ENCODE peak calls at places on chromosomes 6 and 20, in eight cellular contexts. One of them, this sample, is unnamed.

GRCh38 chr6:140572867-140573266 is 1198.4 kb upstream of the CITED2 start:
- DNase-seq in H1: no peak
- DNase-seq in lower lobe of right lung: no peak
- DNase-seq in dorsolateral prefrontal cortex: no peak
- DNase-seq in IMR-90: no peak
- DNase-seq in fibroblast of lung: no peak
- DNase-seq in GM12878: no peak
- DNase-seq in uterus: no peak
- DNase-seq in this sample: no peak

GRCh38 chr20:51431321-51431720 is 111.2 kb downstream of the NFATC2 start:
- DNase-seq in fibroblast of lung: no peak
- DNase-seq in dorsolateral prefrontal cortex: no peak
- DNase-seq in GM12878: no peak
- DNase-seq in lower lobe of right lung: no peak
- DNase-seq in H1: no peak
- DNase-seq in uterus: no peak
- DNase-seq in IMR-90: no peak
- DNase-seq in this sample: no peak

GRCh38 chr6:3919130-3919628 is 70.0 kb downstream of the FAM50B start:
- DNase-seq in H1: no peak
- DNase-seq in uterus: no peak
- DNase-seq in GM12878: no peak
- DNase-seq in IMR-90: peak; percentile 17
- DNase-seq in fibroblast of lung: no peak
- DNase-seq in lower lobe of right lung: peak; percentile 52
- DNase-seq in dorsolateral prefrontal cortex: no peak
- DNase-seq in this sample: peak; percentile 71

GRCh38 chr6:104887350-104887749 is 27.6 kb upstream of the HACE1 start:
- DNase-seq in lower lobe of right lung: no peak
- DNase-seq in IMR-90: peak; percentile 47
- DNase-seq in uterus: no peak
- DNase-seq in GM12878: no peak
- DNase-seq in dorsolateral prefrontal cortex: no peak
- DNase-seq in fibroblast of lung: peak; percentile 43
- DNase-seq in H1: no peak
- DNase-seq in this sample: peak; percentile 49

GRCh38 chr6:34791164-34791841 is 580 bp upstream of the BLTP3A start:
- DNase-seq in GM12878: no peak
- DNase-seq in lower lobe of right lung: peak; percentile 61
- DNase-seq in uterus: peak; percentile 31
- DNase-seq in IMR-90: peak; percentile 17
- DNase-seq in dorsolateral prefrontal cortex: peak; percentile 64
- DNase-seq in H1: peak; percentile 73
- DNase-seq in fibroblast of lung: peak; percentile 29
- DNase-seq in this sample: peak; percentile 21

GRCh38 chr20:29497261-29497671 is 1760.2 kb upstream of the DEFB115 start:
- DNase-seq in fibroblast of lung: no peak
- DNase-seq in GM12878: no peak
- DNase-seq in H1: no peak
- DNase-seq in IMR-90: no peak
- DNase-seq in dorsolateral prefrontal cortex: no peak
- DNase-seq in uterus: no peak
- DNase-seq in lower lobe of right lung: peak; percentile 36
- DNase-seq in this sample: peak; percentile 1

GRCh38 chr6:11833626-11834592 is 55.3 kb upstream of the ADTRP start:
- DNase-seq in lower lobe of right lung: peak; percentile 56
- DNase-seq in dorsolateral prefrontal cortex: no peak
- DNase-seq in GM12878: peak; percentile 84
- DNase-seq in IMR-90: no peak
- DNase-seq in fibroblast of lung: no peak
- DNase-seq in H1: no peak
- DNase-seq in uterus: no peak
- DNase-seq in this sample: no peak

GRCh38 chr6:165662671-165663282 is at the start of gene PDE10A:
- DNase-seq in GM12878: no peak
- DNase-seq in H1: peak; percentile 74
- DNase-seq in IMR-90: peak; percentile 55
- DNase-seq in dorsolateral prefrontal cortex: no peak
- DNase-seq in fibroblast of lung: peak; percentile 19
- DNase-seq in lower lobe of right lung: no peak
- DNase-seq in uterus: peak; percentile 61
- DNase-seq in this sample: peak; percentile 80

GRCh38 chr20:46946796-46947195 is 52.2 kb downstream of the EYA2 start:
- DNase-seq in fibroblast of lung: no peak
- DNase-seq in IMR-90: peak; percentile 11
- DNase-seq in dorsolateral prefrontal cortex: no peak
- DNase-seq in H1: no peak
- DNase-seq in uterus: no peak
- DNase-seq in GM12878: no peak
- DNase-seq in lower lobe of right lung: no peak
- DNase-seq in this sample: no peak

GRCh38 chr6:116461563-116462507 is 660 bp downstream of the CALHM6 start:
- DNase-seq in fibroblast of lung: peak; percentile 72
- DNase-seq in lower lobe of right lung: peak; percentile 81
- DNase-seq in H1: peak; percentile 83
- DNase-seq in uterus: peak; percentile 22
- DNase-seq in IMR-90: peak; percentile 47
- DNase-seq in dorsolateral prefrontal cortex: no peak
- DNase-seq in GM12878: no peak
- DNase-seq in this sample: peak; percentile 58

GRCh38 chr6:6915813-6916547 is 191.8 kb upstream of the RREB1 start:
- DNase-seq in IMR-90: peak; percentile 22
- DNase-seq in GM12878: no peak
- DNase-seq in fibroblast of lung: peak; percentile 46
- DNase-seq in dorsolateral prefrontal cortex: no peak
- DNase-seq in H1: no peak
- DNase-seq in uterus: peak; percentile 69
- DNase-seq in lower lobe of right lung: peak; percentile 69
- DNase-seq in this sample: peak; percentile 84

GRCh38 chr20:62511300-62511914 is 35.6 kb upstream of the GATA5 start:
- DNase-seq in fibroblast of lung: no peak
- DNase-seq in lower lobe of right lung: no peak
- DNase-seq in uterus: no peak
- DNase-seq in GM12878: no peak
- DNase-seq in H1: no peak
- DNase-seq in IMR-90: no peak
- DNase-seq in dorsolateral prefrontal cortex: no peak
- DNase-seq in this sample: no peak

GRCh38 chr6:100346203-100346602 is 118.5 kb downstream of the SIM1 start:
- DNase-seq in GM12878: no peak
- DNase-seq in uterus: no peak
- DNase-seq in dorsolateral prefrontal cortex: no peak
- DNase-seq in IMR-90: peak; percentile 28
- DNase-seq in fibroblast of lung: peak; percentile 70
- DNase-seq in H1: no peak
- DNase-seq in lower lobe of right lung: no peak
- DNase-seq in this sample: no peak

GRCh38 chr6:113774122-113774835 is 82.9 kb upstream of the MARCKS start:
- DNase-seq in dorsolateral prefrontal cortex: no peak
- DNase-seq in uterus: no peak
- DNase-seq in GM12878: no peak
- DNase-seq in lower lobe of right lung: no peak
- DNase-seq in fibroblast of lung: peak; percentile 46
- DNase-seq in H1: no peak
- DNase-seq in IMR-90: peak; percentile 73
- DNase-seq in this sample: peak; percentile 58

GRCh38 chr6:16930432-16930831 is 169.2 kb upstream of the ATXN1 start:
- DNase-seq in uterus: no peak
- DNase-seq in GM12878: no peak
- DNase-seq in fibroblast of lung: no peak
- DNase-seq in IMR-90: no peak
- DNase-seq in lower lobe of right lung: no peak
- DNase-seq in dorsolateral prefrontal cortex: no peak
- DNase-seq in H1: no peak
- DNase-seq in this sample: no peak

GRCh38 chr6:168865-169455 is 123.3 kb upstream of the DUSP22 start:
- DNase-seq in uterus: no peak
- DNase-seq in GM12878: no peak
- DNase-seq in lower lobe of right lung: no peak
- DNase-seq in dorsolateral prefrontal cortex: no peak
- DNase-seq in H1: no peak
- DNase-seq in IMR-90: peak; percentile 55
- DNase-seq in fibroblast of lung: peak; percentile 38
- DNase-seq in this sample: peak; percentile 69

GRCh38 chr6:39908838-39909583 is 25.3 kb downstream of the MOCS1 start:
- DNase-seq in fibroblast of lung: no peak
- DNase-seq in dorsolateral prefrontal cortex: no peak
- DNase-seq in uterus: no peak
- DNase-seq in GM12878: no peak
- DNase-seq in IMR-90: no peak
- DNase-seq in lower lobe of right lung: no peak
- DNase-seq in H1: no peak
- DNase-seq in this sample: no peak
- TF ChIP-seq CTCF in fibroblast of lung: no peak
- TF ChIP-seq CTCF in dorsolateral prefrontal cortex: no peak
- TF ChIP-seq CTCF in uterus: no peak
- TF ChIP-seq CTCF in GM12878: no peak
- TF ChIP-seq CTCF in IMR-90: no peak
- TF ChIP-seq CTCF in lower lobe of right lung: no peak
- TF ChIP-seq CTCF in H1: no peak
- TF ChIP-seq CTCF in this sample: no peak

GRCh38 chr20:34300809-34301586 is 2.2 kb downstream of the AHCY start:
- DNase-seq in lower lobe of right lung: no peak
- DNase-seq in H1: no peak
- DNase-seq in IMR-90: no peak
- DNase-seq in uterus: no peak
- DNase-seq in dorsolateral prefrontal cortex: no peak
- DNase-seq in fibroblast of lung: no peak
- DNase-seq in GM12878: no peak
- DNase-seq in this sample: no peak
- H3K4me3 ChIP-seq in lower lobe of right lung: no peak overlapping the region
- H3K4me3 ChIP-seq in H1: peak overlapping the region; percentile 10
- H3K4me3 ChIP-seq in IMR-90: no peak overlapping the region
- H3K4me3 ChIP-seq in uterus: no peak overlapping the region
- H3K4me3 ChIP-seq in dorsolateral prefrontal cortex: no peak overlapping the region
- H3K4me3 ChIP-seq in fibroblast of lung: no peak overlapping the region
- H3K4me3 ChIP-seq in GM12878: peak overlapping the region; percentile 95
- H3K4me3 ChIP-seq in this sample: no peak overlapping the region

DNA sequence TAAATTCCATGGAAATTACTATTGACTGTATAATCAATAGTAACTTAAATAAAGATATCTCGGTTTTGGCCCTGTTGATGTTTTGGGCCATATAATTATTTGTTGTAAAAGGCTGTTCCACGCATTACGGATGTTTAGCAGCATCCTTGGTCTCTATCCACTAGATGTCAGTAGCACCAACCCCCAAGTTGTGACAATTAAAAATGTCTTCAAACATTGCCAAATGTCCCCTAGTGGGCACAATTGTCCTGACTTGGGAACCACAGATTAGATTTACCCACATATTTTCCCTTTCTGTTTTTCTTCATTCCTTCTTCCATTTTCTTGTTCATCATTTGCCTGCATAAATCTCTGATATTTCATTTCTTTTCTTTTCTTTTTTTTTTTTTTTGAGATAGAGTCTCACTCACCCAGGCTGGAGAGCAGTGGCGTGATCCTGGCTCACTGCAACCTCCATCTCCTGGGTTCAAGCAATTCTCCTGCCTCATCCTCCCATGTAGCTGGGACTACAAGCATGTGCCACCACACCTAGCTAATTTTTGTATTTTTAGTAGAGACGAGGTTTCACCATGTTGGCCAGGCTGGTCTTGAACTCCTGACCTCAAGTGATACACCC is 13.6 kb upstream of the WFDC8 start:
- DNase-seq in IMR-90: peak; percentile 21
- DNase-seq in lower lobe of right lung: no peak
- DNase-seq in fibroblast of lung: peak; percentile 19
- DNase-seq in H1: no peak
- DNase-seq in uterus: no peak
- DNase-seq in dorsolateral prefrontal cortex: no peak
- DNase-seq in GM12878: no peak
- DNase-seq in this sample: peak; percentile 47
- TF ChIP-seq CTCF in IMR-90: peak; percentile 49
- TF ChIP-seq CTCF in lower lobe of right lung: peak; percentile 54
- TF ChIP-seq CTCF in fibroblast of lung: peak; percentile 44
- TF ChIP-seq CTCF in H1: peak; percentile 86
- TF ChIP-seq CTCF in uterus: peak; percentile 6
- TF ChIP-seq CTCF in dorsolateral prefrontal cortex: peak; percentile 66
- TF ChIP-seq CTCF in GM12878: peak; percentile 94
- TF ChIP-seq CTCF in this sample: peak; percentile 58

GRCh38 chr6:28710466-28711191 is 184.9 kb downstream of the GPX5 start:
- DNase-seq in fibroblast of lung: peak; percentile 67
- DNase-seq in GM12878: no peak
- DNase-seq in IMR-90: peak; percentile 58
- DNase-seq in lower lobe of right lung: no peak
- DNase-seq in uterus: no peak
- DNase-seq in dorsolateral prefrontal cortex: no peak
- DNase-seq in H1: peak; percentile 85
- DNase-seq in this sample: peak; percentile 42
- H3K4me3 ChIP-seq in fibroblast of lung: no peak overlapping the region
- H3K4me3 ChIP-seq in GM12878: peak overlapping the region; percentile 8
- H3K4me3 ChIP-seq in IMR-90: no peak overlapping the region
- H3K4me3 ChIP-seq in lower lobe of right lung: no peak overlapping the region
- H3K4me3 ChIP-seq in uterus: no peak overlapping the region
- H3K4me3 ChIP-seq in dorsolateral prefrontal cortex: no peak overlapping the region
- H3K4me3 ChIP-seq in H1: peak overlapping the region; percentile 78
- H3K4me3 ChIP-seq in this sample: no peak overlapping the region